ENCODE peak calls at places on chromosomes 6 and 20, in five cellular contexts. H is Karpas-422, F is GM23338, W is PC-9, N is cardiac muscle cell. I is an unnamed sample. For H3K36me3 and H3K27me3, the result is how much of the 10 kb centered on the place peaks cover.

GRCh38 chr6:134173936-134174789 is 121.7 kb upstream of the SLC2A12 start:
- DNase-seq in H (peak), F (peak), W (peak), N (peak), I (peak)

GRCh38 chr6:144195671-144196070 is 45.4 kb downstream of the STX11 start:
- DNase-seq in H (no peak), F (no peak), W (peak), N (no peak), I (no peak)

GRCh38 chr6:95959291-95959690 is 56.5 kb upstream of the FUT9 start:
- DNase-seq in H (no peak), F (no peak), W (no peak), N (no peak), I (no peak)

GRCh38 chr6:112827793-112828192 is 480.7 kb downstream of the RFPL4B start:
- DNase-seq in H (no peak), F (no peak), W (no peak), N (no peak), I (no peak)

GRCh38 chr6:136551103-136551502 is 881 bp upstream of the MAP7 start:
- DNase-seq in H (no peak), F (no peak), W (no peak), N (peak), I (no peak)

GRCh38 chr6:68975064-68975463 is 340.0 kb downstream of the ADGRB3 start:
- DNase-seq in H (peak), F (peak), W (no peak), N (peak), I (peak)

GRCh38 chr20:219290-220115 is 7.6 kb upstream of the DEFB129 start:
- DNase-seq in H (peak), F (peak), W (no peak), N (peak), I (peak)

GRCh38 chr20:10877345-10877744 is 203.5 kb upstream of the JAG1 start:
- DNase-seq in H (no peak), F (no peak), W (no peak), N (no peak), I (no peak)

GRCh38 chr6:145895802-145896201 is 68.4 kb downstream of the SHPRH start:
- DNase-seq in H (peak), F (no peak), W (no peak), N (no peak), I (no peak)

GRCh38 chr6:113361014-113361645 is 496.0 kb upstream of the MARCKS start:
- DNase-seq in H (no peak), F (no peak), W (no peak), N (no peak), I (no peak)

GRCh38 chr6:87333591-87334181 is 4.6 kb upstream of the GJB7 start:
- DNase-seq in H (no peak), F (no peak), W (no peak), N (no peak), I (no peak)

GRCh38 chr6:30914854-30915590 is 984 bp downstream of the VARS2 start:
- DNase-seq in H (peak), F (no peak), W (peak), N (peak), I (no peak)

GRCh38 chr6:30914076-30914853 is at the start of gene VARS2:
- DNase-seq in H (peak), F (peak), W (peak), N (peak), I (peak)

GRCh38 chr6:30917487-30917886 is 3.4 kb downstream of the VARS2 start:
- DNase-seq in H (no peak), F (no peak), W (no peak), N (no peak), I (no peak)

GRCh38 chr6:30913721-30914075 is 340 bp upstream of the VARS2 start:
- DNase-seq in H (no peak), F (peak), W (no peak), N (peak), I (no peak)

DNA sequence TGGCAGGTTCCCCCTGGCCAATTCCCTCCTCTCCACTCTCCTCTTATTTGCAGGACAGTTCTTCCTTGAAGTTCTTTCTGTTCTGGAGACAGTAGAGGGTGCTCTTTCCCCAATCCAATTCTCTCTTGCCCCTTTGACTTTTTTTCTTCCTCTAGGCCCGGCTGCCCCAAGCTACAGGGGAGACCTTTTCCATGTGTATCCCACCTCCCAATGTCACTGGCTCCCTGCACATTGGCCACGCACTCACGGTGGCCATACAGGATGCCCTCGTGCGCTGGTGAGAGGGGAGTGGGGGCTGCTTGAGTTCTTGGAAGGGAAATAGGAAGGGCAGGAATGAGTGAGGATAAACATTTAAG is 1.5 kb downstream of the VARS2 start:
- DNase-seq in H (peak), F (peak), W (peak), N (peak), I (peak)
- H3K36me3 ChIP-seq in H (under half), F (under half), W (under half), N (under half), I (under half)

DNA sequence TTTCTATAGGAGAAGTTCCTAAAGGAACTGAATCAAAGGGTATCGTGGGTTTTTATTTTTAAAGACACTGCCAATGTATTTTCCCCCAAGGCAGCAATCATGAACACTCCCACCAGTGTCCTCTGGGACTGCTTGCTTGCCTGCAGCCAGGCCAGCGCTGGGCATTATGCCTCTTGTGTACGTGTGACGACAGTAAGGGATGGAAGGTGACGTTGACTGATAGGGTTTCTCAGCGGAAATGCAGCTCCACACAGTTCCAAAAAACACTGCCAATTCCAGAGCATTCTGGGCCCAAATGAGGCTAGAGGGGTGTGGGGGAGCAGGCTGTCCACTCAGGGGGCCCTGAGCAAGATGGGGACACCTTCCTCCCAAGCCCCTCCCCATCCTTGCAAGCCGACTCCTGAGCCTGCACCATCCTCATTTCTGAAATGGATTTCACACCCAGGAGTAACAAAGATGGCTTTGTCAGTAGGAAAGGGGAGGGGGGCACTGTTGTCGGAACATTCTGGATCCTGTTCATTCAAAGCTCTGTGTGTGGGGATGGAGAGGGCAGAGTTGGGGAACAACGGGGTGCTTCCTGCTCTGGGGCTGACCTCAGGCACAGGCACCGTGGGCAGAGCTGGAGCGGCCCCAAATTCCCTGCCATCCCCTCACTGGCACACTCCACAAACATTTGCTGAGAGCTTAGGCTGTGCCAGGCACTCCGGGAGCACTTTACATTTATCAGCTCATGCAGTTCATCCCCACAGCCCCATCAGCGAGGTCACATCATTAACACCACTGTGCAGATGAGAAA is 20.0 kb downstream of the PREX1 start:
- DNase-seq in H (no peak), F (no peak), W (no peak), N (no peak), I (no peak)
- H3K4me3 ChIP-seq in H (no peak), F (no peak), W (no peak), N (no peak), I (no peak)

GRCh38 chr6:39084506-39084905 is 30.5 kb downstream of the SAYSD1 start:
- DNase-seq in H (no peak), F (no peak), W (no peak), N (no peak), I (peak)
- H3K27me3 ChIP-seq in H (under half), F (under half), W (half or more), N (under half), I (under half)

DNA sequence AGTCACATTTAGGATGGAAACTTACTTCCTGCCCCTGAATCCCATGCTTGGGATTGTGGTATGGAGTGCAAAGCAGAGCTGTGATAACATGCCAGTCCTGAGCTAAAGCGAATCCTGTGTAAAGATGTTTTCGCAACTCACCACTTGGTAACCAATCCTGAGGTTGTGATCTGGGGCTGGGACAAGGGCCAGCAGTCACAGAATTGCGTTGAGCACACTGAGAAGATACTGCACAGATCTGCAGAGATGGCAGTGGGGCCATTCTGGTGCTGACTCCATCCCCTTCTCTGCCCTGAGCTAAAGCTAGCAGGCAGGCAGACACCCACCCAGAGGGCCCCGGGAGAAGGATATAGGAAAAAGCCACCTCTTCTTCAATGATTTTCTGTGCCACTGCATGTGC is 108.4 kb downstream of the CHD6 start:
- DNase-seq in H (no peak), F (no peak), W (no peak), N (no peak), I (no peak)
- H3K36me3 ChIP-seq in H (under half), F (under half), W (under half), N (under half), I (under half)

DNA sequence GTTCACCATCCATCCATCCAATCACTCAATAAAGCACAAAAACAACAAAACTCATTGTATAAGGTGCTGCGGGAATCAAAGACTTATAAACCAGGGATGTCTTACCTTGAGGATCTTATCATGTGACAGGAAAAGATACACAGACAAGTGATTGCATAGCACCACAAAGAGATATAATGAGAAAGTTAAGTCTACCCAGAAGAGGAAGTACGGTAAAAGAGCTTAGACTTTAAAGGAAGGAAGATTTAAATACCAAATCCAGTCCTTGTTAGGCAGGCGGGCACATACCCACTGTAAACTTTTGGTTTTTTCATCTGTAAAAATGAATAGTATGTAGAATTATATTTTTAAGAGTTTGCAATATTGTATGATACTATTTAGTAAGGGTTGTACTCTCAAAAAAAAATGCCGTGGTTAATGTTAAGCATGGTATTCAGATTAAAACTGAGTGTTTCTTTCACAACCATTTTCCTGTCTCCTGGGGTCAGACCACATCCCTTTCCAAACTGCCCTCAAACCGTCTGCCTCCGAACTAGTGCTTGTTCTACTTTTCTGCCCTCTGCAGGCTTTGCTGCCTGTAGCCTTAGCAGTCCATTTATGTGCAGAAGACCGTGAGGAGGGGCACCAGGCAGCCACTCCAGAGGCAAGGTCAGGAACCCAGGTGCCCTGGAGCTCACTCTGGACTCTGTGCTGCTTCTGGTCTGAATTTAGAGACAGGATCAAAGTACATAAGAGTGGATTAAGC is 179.5 kb upstream of the SYNDIG1 start:
- DNase-seq in H (peak), F (peak), W (no peak), N (no peak), I (peak)
- H3K4me3 ChIP-seq in H (peak), F (no peak), W (no peak), N (no peak), I (no peak)

GRCh38 chr6:149922642-149923326 is at the start of gene RAET1G:
- DNase-seq in H (peak), F (peak), W (peak), N (peak), I (peak)
- H3K27me3 ChIP-seq in H (under half), F (half or more), W (under half), N (half or more), I (half or more)

DNA sequence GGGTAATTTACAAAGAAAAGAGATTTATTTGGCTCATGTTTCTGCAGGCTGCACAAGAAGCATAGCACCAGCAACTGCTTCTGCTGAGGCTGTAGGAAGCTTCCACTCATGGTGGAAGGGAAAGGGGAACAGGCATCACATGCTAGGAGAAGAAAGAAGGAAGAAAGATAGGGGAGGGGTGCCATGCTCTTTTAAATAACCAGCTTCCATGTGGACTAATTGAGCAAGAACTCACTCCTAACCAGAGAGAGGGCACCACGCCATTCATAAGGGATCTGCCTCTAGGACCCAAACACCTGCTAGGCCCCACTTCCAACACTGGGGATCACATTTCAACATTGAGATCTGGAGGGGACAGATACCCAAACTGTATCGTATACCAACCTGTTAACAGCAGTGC is 46.9 kb upstream of the ARMC2 start:
- DNase-seq in H (no peak), F (peak), W (no peak), N (no peak), I (no peak)
- H3K36me3 ChIP-seq in H (under half), F (under half), W (under half), N (under half), I (under half)

DNA sequence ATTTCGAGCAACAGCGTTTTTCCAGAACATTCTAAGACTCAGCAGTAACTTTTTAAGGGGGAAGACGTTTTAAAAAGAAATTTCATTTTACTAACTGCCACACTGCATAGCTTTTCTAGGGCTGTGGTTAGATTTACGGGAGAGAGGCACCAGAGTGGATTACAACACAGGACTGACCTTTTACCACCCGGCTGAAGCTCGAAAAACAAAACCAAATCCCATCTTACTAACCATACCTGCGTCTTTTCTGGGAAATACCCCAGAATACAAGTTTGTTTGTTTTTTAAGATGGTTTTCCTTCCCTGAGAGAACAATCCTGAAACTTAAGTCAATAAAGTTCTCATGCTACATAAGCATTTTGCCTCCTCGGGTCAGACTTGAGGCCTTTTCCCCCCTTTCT is 209.3 kb upstream of the SOX4 start:
- DNase-seq in H (no peak), F (no peak), W (no peak), N (no peak), I (no peak)
- H3K4me3 ChIP-seq in H (no peak), F (no peak), W (no peak), N (no peak), I (no peak)

GRCh38 chr6:166862978-166863530 is 93.3 kb downstream of the RNASET2 start:
- DNase-seq in H (no peak), F (peak), W (no peak), N (no peak), I (no peak)

GRCh38 chr6:166861961-166862286 is 94.4 kb downstream of the RNASET2 start:
- DNase-seq in H (no peak), F (no peak), W (no peak), N (no peak), I (no peak)

GRCh38 chr6:166866839-166867637 is 89.3 kb downstream of the RNASET2 start:
- DNase-seq in H (no peak), F (no peak), W (no peak), N (no peak), I (no peak)

GRCh38 chr6:166862287-166862977 is 93.9 kb downstream of the RNASET2 start:
- DNase-seq in H (no peak), F (peak), W (no peak), N (peak), I (peak)

DNA sequence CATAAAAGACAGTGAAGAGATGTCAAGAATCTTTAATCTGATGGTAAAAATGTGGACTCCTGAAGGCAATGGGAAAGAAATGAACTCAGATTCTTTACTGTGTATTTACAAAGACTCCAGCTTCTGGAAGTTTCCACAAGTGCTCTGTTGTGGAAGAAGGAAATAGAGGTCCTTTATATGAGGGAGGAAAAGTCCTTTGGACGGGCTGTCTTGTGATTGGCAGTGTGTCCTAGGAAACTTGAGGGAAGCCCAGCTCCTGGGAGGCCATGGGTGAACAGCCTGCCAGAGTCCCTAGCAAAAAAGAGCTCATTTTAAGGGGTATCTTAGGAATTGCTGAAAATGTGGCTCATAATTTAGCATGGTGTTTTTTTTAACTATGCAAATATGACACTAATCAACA is 92.0 kb downstream of the RNASET2 start:
- DNase-seq in H (no peak), F (no peak), W (no peak), N (no peak), I (no peak)
- H3K27me3 ChIP-seq in H (under half), F (under half), W (under half), N (under half), I (under half)

DNA sequence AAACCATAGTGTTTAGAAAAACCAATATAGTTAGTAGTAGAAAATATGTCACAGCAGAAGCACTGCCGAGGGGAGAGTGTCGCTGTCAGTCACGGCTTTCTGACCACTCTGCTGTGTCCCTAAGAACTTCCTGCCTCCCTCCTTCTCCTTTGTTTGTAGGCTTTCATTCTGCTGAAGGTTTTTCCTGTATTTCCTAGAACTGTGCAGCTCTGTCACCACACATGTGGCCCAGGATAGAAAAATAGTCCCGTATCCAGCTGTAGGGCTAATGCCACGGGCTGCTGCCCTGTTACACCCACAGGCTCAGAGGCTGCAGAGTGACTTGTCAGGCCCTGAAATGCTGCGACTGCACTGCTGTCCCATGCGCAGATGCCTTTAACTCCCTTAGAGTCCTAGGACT is 52.6 kb upstream of the SYNJ2 start:
- DNase-seq in H (no peak), F (no peak), W (no peak), N (no peak), I (no peak)
- H3K36me3 ChIP-seq in H (under half), F (under half), W (under half), N (under half), I (under half)

I was measured in H7.